ENCODE peak calls at places on chromosomes 3 and 15, in six cellular contexts. R is HepG2, X is A549, C is K562, S is GM12878, M is SK-N-SH. T is an unnamed sample.
A peak's percentile ranks its signal among the peaks of the same experiment; 100 is the strongest.

GRCh38 chr3:129211772-129212171 is 28.1 kb upstream of the CNBP start:
- DNase-seq in X (peak; percentile 96), C (peak; percentile 73), R (peak; percentile 34), S (no peak), M (peak; percentile 53), T (peak; percentile 79)

GRCh38 chr3:61875073-61875472 is 313.7 kb downstream of the PTPRG start:
- DNase-seq in M (no peak), S (no peak), X (no peak), C (no peak), R (no peak), T (peak; percentile 62)

GRCh38 chr3:67357610-67358458 is 296.6 kb downstream of the SUCLG2 start:
- DNase-seq in C (peak; percentile 28), X (peak; percentile 54), S (no peak), M (peak; percentile 41), R (peak; percentile 68), T (peak; percentile 35)

GRCh38 chr3:29438580-29438979 is 157.7 kb downstream of the RBMS3 start:
- DNase-seq in X (no peak), M (no peak), C (no peak), S (no peak), R (no peak), T (peak; percentile 23)

GRCh38 chr15:77555232-77555631 is 77.5 kb downstream of the LINGO1 start:
- DNase-seq in M (no peak), R (no peak), S (no peak), X (no peak), C (no peak), T (no peak)

GRCh38 chr3:184336484-184337230 is 743 bp upstream of the FAM131A start:
- DNase-seq in S (no peak), R (peak; percentile 62), C (peak; percentile 69), X (peak; percentile 56), M (peak; percentile 67), T (peak; percentile 65)

GRCh38 chr3:56086355-56086754 is 381.9 kb downstream of the ERC2 start:
- DNase-seq in X (no peak), R (no peak), S (no peak), C (no peak), M (no peak), T (no peak)

GRCh38 chr3:161413127-161413854 is 42.0 kb upstream of the SPTSSB start:
- DNase-seq in S (no peak), X (no peak), M (no peak), R (no peak), C (no peak), T (peak; percentile 34)

GRCh38 chr15:56042982-56043980 is 49.9 kb upstream of the NEDD4 start:
- DNase-seq in M (no peak), R (peak; percentile 52), X (no peak), S (peak; percentile 13), C (no peak), T (no peak)

GRCh38 chr15:83199288-83199687 is 8.3 kb downstream of the HDGFL3 start:
- DNase-seq in M (no peak), X (no peak), S (peak; percentile 77), R (no peak), C (no peak), T (no peak)

GRCh38 chr3:139520028-139520737 is 19.4 kb downstream of the RBP1 start:
- DNase-seq in S (no peak), X (peak; percentile 52), R (no peak), M (no peak), C (peak; percentile 84), T (peak; percentile 38)

GRCh38 chr3:156433138-156433537 is 121.8 kb downstream of the SSR3 start:
- DNase-seq in X (no peak), R (no peak), M (no peak), C (no peak), S (no peak), T (peak; percentile 28)

GRCh38 chr3:197592361-197593045 is 36.7 kb upstream of the BDH1 start:
- DNase-seq in C (peak; percentile 83), R (no peak), M (no peak), S (no peak), X (no peak), T (no peak)

GRCh38 chr3:196968233-196969000 is at the start of gene PIGZ:
- DNase-seq in R (no peak), S (no peak), C (peak; percentile 77), M (peak; percentile 86), X (no peak), T (no peak)

GRCh38 chr3:184361532-184361931 is at the start of the genes CLCN2 and POLR2H:
- DNase-seq in C (peak; percentile 67), S (no peak), X (peak; percentile 28), M (peak; percentile 89), R (peak; percentile 53), T (peak; percentile 33)

GRCh38 chr15:78950343-78950742 is 5.5 kb upstream of the CTSH start:
- DNase-seq in R (peak; percentile 64), S (no peak), C (no peak), X (no peak), M (no peak), T (no peak)

GRCh38 chr3:136831461-136831860 is 12.5 kb downstream of the SLC35G2 start:
- DNase-seq in M (no peak), S (no peak), C (no peak), X (no peak), R (no peak), T (no peak)

GRCh38 chr3:39407259-39407629 is 724 bp downstream of the RPSA start:
- DNase-seq in X (no peak), M (no peak), S (no peak), C (no peak), R (peak; percentile 23), T (peak; percentile 19)

GRCh38 chr3:21826416-21826815 is 75.4 kb upstream of the ZNF385D start:
- DNase-seq in S (no peak), C (no peak), R (no peak), M (no peak), X (no peak), T (no peak)

GRCh38 chr15:80059786-80060489 is 462 bp downstream of the ZFAND6 start:
- DNase-seq in C (peak; percentile 83), M (peak; percentile 92), R (peak; percentile 24), X (peak; percentile 62), S (no peak), T (peak; percentile 16)

GRCh38 chr3:61875976-61876671 is 314.8 kb downstream of the PTPRG start:
- DNase-seq in C (no peak), M (no peak), R (no peak), X (no peak), S (no peak), T (no peak)

GRCh38 chr3:183385698-183386590 is 42.5 kb downstream of the MCF2L2 start:
- DNase-seq in M (peak; percentile 47), C (peak; percentile 79), R (peak; percentile 47), S (no peak), X (peak; percentile 60), T (peak; percentile 71)

GRCh38 chr3:105564546-105565288 is 198.0 kb downstream of the ALCAM start:
- DNase-seq in C (no peak), M (no peak), X (no peak), R (no peak), S (no peak), T (no peak)

GRCh38 chr15:76163429-76164020 is 103.7 kb downstream of the TMEM266 start:
- DNase-seq in C (no peak), M (peak; percentile 50), R (peak; percentile 43), X (peak; percentile 51), S (no peak), T (peak; percentile 79)

GRCh38 chr15:33584797-33585196 is 274.0 kb downstream of the RYR3 start:
- DNase-seq in S (no peak), M (no peak), X (peak; percentile 41), C (no peak), R (no peak), T (peak; percentile 12)

GRCh38 chr15:92886229-92886628 is 13.9 kb upstream of the CHD2 start:
- DNase-seq in M (no peak), S (no peak), R (no peak), C (no peak), X (no peak), T (no peak)

GRCh38 chr3:46705022-46705530 is 3.9 kb downstream of the TMIE start:
- DNase-seq in X (peak; percentile 64), M (peak; percentile 81), S (peak; percentile 19), R (peak; percentile 63), C (peak; percentile 85), T (peak; percentile 59)

GRCh38 chr3:170355738-170356595 is 1.5 kb upstream of the SKIL start:
- DNase-seq in S (peak; percentile 66), X (peak; percentile 66), C (peak; percentile 72), R (no peak), M (peak; percentile 41), T (peak; percentile 54)

GRCh38 chr15:69719527-69719926 is 266.9 kb downstream of the RPLP1 start:
- DNase-seq in S (no peak), R (no peak), M (no peak), C (no peak), X (no peak), T (no peak)
- TF ChIP-seq SMC3 in S (no peak), R (no peak), M (no peak), C (no peak), X (no peak), T (no peak)

GRCh38 chr3:187736418-187736871 is 8.8 kb downstream of the BCL6 start:
- DNase-seq in R (no peak), S (no peak), M (no peak), C (peak; percentile 43), X (peak; percentile 62), T (peak; percentile 74)
- TF ChIP-seq SMC3 in R (no peak), S (no peak), M (no peak), C (no peak), X (no peak), T (no peak)

DNA sequence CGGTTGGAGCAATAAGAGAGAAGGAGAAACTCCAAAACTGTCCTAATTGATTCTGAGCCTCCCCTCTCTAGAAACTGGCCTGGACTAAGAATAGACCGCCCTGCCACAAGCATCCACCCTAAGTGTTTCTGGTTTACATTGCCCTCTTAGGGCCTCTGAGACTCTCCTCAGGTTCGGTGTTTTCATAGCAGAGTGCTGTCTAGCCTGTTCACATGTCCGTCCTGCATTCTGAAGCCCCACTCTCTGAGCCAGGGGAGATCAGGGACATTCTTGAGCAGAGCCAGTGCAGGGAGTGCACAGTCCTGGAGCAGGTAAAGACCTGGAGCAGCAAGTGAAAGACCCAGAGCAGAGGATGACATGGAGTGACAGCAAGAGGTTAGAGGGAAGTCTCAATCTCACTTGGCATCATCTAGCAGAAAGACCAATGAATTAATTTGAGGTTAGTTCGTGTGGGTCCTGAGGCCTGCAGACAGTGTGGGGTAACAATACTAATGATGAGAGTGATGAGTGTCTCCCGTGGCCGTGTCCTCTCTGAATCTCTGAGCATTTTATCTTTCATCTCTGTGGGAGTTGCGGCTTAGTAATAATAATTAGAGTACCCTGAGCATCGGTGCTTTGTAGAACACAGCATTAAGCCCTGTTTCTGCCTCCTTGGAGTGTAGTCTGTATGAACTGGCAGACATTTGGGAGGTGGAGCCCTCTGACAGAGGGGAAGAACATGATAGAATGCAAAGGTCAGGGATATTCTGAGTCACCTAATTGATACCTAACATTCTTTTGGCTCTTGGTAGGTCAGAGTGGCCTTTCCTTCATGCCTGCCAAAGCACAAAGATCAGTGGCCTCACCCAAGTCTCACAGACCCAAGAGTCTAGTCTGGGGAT is 24.6 kb downstream of the MAPKBP1 start:
- DNase-seq in X (no peak), C (no peak), M (no peak), R (peak; percentile 56), S (no peak), T (no peak)
- TF ChIP-seq SMC3 in X (no peak), C (no peak), M (no peak), R (no peak), S (no peak), T (no peak)

DNA sequence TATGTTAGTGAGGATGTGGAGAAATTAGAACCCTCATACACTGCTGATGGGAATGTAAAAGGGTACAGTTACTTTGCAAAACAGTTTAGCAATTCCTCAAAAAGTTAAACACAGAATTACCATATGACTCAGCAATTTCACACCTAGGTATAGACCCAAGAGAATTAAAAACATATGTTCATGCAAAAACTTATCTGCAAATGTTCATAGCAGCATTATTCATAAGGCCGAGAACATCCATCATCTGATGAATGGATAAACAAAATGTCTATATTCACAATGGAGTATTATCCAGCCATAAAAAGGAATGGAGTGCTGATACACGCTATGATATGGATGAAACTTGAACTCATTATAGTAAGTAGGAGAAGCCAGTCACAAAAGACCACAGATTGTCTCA is 10.3 kb downstream of the SEC13 start:
- DNase-seq in S (no peak), X (no peak), C (no peak), M (no peak), R (no peak), T (peak; percentile 75)
- TF ChIP-seq SMC3 in S (no peak), X (no peak), C (no peak), M (no peak), R (no peak), T (no peak)

T was measured in IMR-90.